ENCODE peak calls at places on chromosomes 3 and 15, in eight cellular contexts. One of them, this sample, is unnamed.

GRCh38 chr3:8911781-8912180 is 51.5 kb downstream of the RAD18 start:
- DNase-seq in thyroid gland: no peak
- DNase-seq in AG09309: no peak
- DNase-seq in epithelial cell of esophagus: no peak
- DNase-seq in GM12865: no peak
- DNase-seq in A549: no peak
- DNase-seq in choroid plexus epithelial cell: no peak
- DNase-seq in fibroblast of the aortic adventitia: no peak
- DNase-seq in this sample: no peak

GRCh38 chr15:58498821-58499580 is 67.2 kb downstream of the LIPC start:
- DNase-seq in thyroid gland: peak
- DNase-seq in AG09309: peak
- DNase-seq in epithelial cell of esophagus: peak
- DNase-seq in GM12865: no peak
- DNase-seq in A549: no peak
- DNase-seq in choroid plexus epithelial cell: peak
- DNase-seq in fibroblast of the aortic adventitia: peak
- DNase-seq in this sample: peak

GRCh38 chr3:179542375-179542774 is 20.4 kb upstream of the ACTL6A start:
- DNase-seq in thyroid gland: no peak
- DNase-seq in AG09309: no peak
- DNase-seq in epithelial cell of esophagus: no peak
- DNase-seq in GM12865: no peak
- DNase-seq in A549: no peak
- DNase-seq in choroid plexus epithelial cell: no peak
- DNase-seq in fibroblast of the aortic adventitia: no peak
- DNase-seq in this sample: no peak

GRCh38 chr3:44988073-44988472 is 12.0 kb downstream of the EXOSC7 start:
- DNase-seq in thyroid gland: no peak
- DNase-seq in AG09309: no peak
- DNase-seq in epithelial cell of esophagus: no peak
- DNase-seq in GM12865: no peak
- DNase-seq in A549: peak
- DNase-seq in choroid plexus epithelial cell: peak
- DNase-seq in fibroblast of the aortic adventitia: peak
- DNase-seq in this sample: no peak

GRCh38 chr3:52396907-52397591 is 47.9 kb downstream of the SEMA3G start:
- DNase-seq in thyroid gland: no peak
- DNase-seq in AG09309: no peak
- DNase-seq in epithelial cell of esophagus: no peak
- DNase-seq in GM12865: no peak
- DNase-seq in A549: no peak
- DNase-seq in choroid plexus epithelial cell: no peak
- DNase-seq in fibroblast of the aortic adventitia: no peak
- DNase-seq in this sample: no peak

GRCh38 chr3:198081421-198081844 is 121.4 kb downstream of the LMLN start:
- DNase-seq in thyroid gland: no peak
- DNase-seq in AG09309: no peak
- DNase-seq in epithelial cell of esophagus: no peak
- DNase-seq in GM12865: no peak
- DNase-seq in A549: no peak
- DNase-seq in choroid plexus epithelial cell: no peak
- DNase-seq in fibroblast of the aortic adventitia: no peak
- DNase-seq in this sample: no peak

GRCh38 chr3:110493752-110494151 is 577.9 kb upstream of the NECTIN3 start:
- DNase-seq in thyroid gland: no peak
- DNase-seq in AG09309: no peak
- DNase-seq in epithelial cell of esophagus: no peak
- DNase-seq in GM12865: peak
- DNase-seq in A549: no peak
- DNase-seq in choroid plexus epithelial cell: no peak
- DNase-seq in fibroblast of the aortic adventitia: no peak
- DNase-seq in this sample: no peak

GRCh38 chr3:196159952-196160804 is 51.0 kb downstream of the ZDHHC19 start:
- DNase-seq in thyroid gland: peak
- DNase-seq in AG09309: peak
- DNase-seq in epithelial cell of esophagus: peak
- DNase-seq in GM12865: peak
- DNase-seq in A549: no peak
- DNase-seq in choroid plexus epithelial cell: peak
- DNase-seq in fibroblast of the aortic adventitia: peak
- DNase-seq in this sample: peak

GRCh38 chr15:75695206-75695605 is 17.4 kb downstream of the CSPG4 start:
- DNase-seq in thyroid gland: no peak
- DNase-seq in AG09309: no peak
- DNase-seq in epithelial cell of esophagus: no peak
- DNase-seq in GM12865: peak
- DNase-seq in A549: no peak
- DNase-seq in choroid plexus epithelial cell: no peak
- DNase-seq in fibroblast of the aortic adventitia: no peak
- DNase-seq in this sample: no peak

GRCh38 chr3:112682361-112682760 is 41.4 kb upstream of the CCDC80 start:
- DNase-seq in thyroid gland: no peak
- DNase-seq in AG09309: no peak
- DNase-seq in epithelial cell of esophagus: no peak
- DNase-seq in GM12865: no peak
- DNase-seq in A549: no peak
- DNase-seq in choroid plexus epithelial cell: no peak
- DNase-seq in fibroblast of the aortic adventitia: no peak
- DNase-seq in this sample: no peak

GRCh38 chr3:156577731-156578130 is 22.8 kb upstream of the SSR3 start:
- DNase-seq in thyroid gland: no peak
- DNase-seq in AG09309: peak
- DNase-seq in epithelial cell of esophagus: peak
- DNase-seq in GM12865: no peak
- DNase-seq in A549: no peak
- DNase-seq in choroid plexus epithelial cell: peak
- DNase-seq in fibroblast of the aortic adventitia: peak
- DNase-seq in this sample: peak

GRCh38 chr15:51322622-51323296 is 15.6 kb downstream of the CYP19A1 start:
- DNase-seq in thyroid gland: peak
- DNase-seq in AG09309: no peak
- DNase-seq in epithelial cell of esophagus: no peak
- DNase-seq in GM12865: no peak
- DNase-seq in A549: no peak
- DNase-seq in choroid plexus epithelial cell: peak
- DNase-seq in fibroblast of the aortic adventitia: peak
- DNase-seq in this sample: no peak

GRCh38 chr15:26051771-26052685 is 188.9 kb upstream of the ATP10A start:
- DNase-seq in thyroid gland: no peak
- DNase-seq in AG09309: no peak
- DNase-seq in epithelial cell of esophagus: no peak
- DNase-seq in GM12865: no peak
- DNase-seq in A549: no peak
- DNase-seq in choroid plexus epithelial cell: peak
- DNase-seq in fibroblast of the aortic adventitia: peak
- DNase-seq in this sample: no peak

GRCh38 chr3:38126121-38126892 is 10.6 kb downstream of the ACAA1 start:
- DNase-seq in thyroid gland: no peak
- DNase-seq in AG09309: no peak
- DNase-seq in epithelial cell of esophagus: no peak
- DNase-seq in GM12865: no peak
- DNase-seq in A549: no peak
- DNase-seq in choroid plexus epithelial cell: no peak
- DNase-seq in fibroblast of the aortic adventitia: no peak
- DNase-seq in this sample: no peak

GRCh38 chr3:186534113-186534669 is 10.0 kb downstream of the CRYGS start:
- DNase-seq in thyroid gland: no peak
- DNase-seq in AG09309: no peak
- DNase-seq in epithelial cell of esophagus: no peak
- DNase-seq in GM12865: peak
- DNase-seq in A549: no peak
- DNase-seq in choroid plexus epithelial cell: no peak
- DNase-seq in fibroblast of the aortic adventitia: no peak
- DNase-seq in this sample: no peak
- H3K4me3 ChIP-seq in thyroid gland: no peak
- H3K4me3 ChIP-seq in AG09309: no peak
- H3K4me3 ChIP-seq in epithelial cell of esophagus: no peak
- H3K4me3 ChIP-seq in GM12865: peak
- H3K4me3 ChIP-seq in A549: no peak
- H3K4me3 ChIP-seq in choroid plexus epithelial cell: no peak
- H3K4me3 ChIP-seq in fibroblast of the aortic adventitia: no peak
- H3K4me3 ChIP-seq in this sample: no peak

GRCh38 chr15:63124506-63124905 is 2.8 kb downstream of the LACTB start:
- DNase-seq in thyroid gland: no peak
- DNase-seq in AG09309: no peak
- DNase-seq in epithelial cell of esophagus: no peak
- DNase-seq in GM12865: no peak
- DNase-seq in A549: no peak
- DNase-seq in choroid plexus epithelial cell: no peak
- DNase-seq in fibroblast of the aortic adventitia: no peak
- DNase-seq in this sample: no peak

GRCh38 chr15:63118854-63119253 is 2.8 kb upstream of the LACTB start:
- DNase-seq in thyroid gland: no peak
- DNase-seq in AG09309: no peak
- DNase-seq in epithelial cell of esophagus: no peak
- DNase-seq in GM12865: no peak
- DNase-seq in A549: no peak
- DNase-seq in choroid plexus epithelial cell: no peak
- DNase-seq in fibroblast of the aortic adventitia: no peak
- DNase-seq in this sample: no peak

GRCh38 chr15:63121382-63122001 is at the start of gene LACTB:
- DNase-seq in thyroid gland: peak
- DNase-seq in AG09309: peak
- DNase-seq in epithelial cell of esophagus: peak
- DNase-seq in GM12865: peak
- DNase-seq in A549: peak
- DNase-seq in choroid plexus epithelial cell: peak
- DNase-seq in fibroblast of the aortic adventitia: peak
- DNase-seq in this sample: peak

GRCh38 chr15:63126726-63127125 is 5.1 kb downstream of the LACTB start:
- DNase-seq in thyroid gland: no peak
- DNase-seq in AG09309: no peak
- DNase-seq in epithelial cell of esophagus: no peak
- DNase-seq in GM12865: no peak
- DNase-seq in A549: no peak
- DNase-seq in choroid plexus epithelial cell: no peak
- DNase-seq in fibroblast of the aortic adventitia: no peak
- DNase-seq in this sample: no peak

DNA sequence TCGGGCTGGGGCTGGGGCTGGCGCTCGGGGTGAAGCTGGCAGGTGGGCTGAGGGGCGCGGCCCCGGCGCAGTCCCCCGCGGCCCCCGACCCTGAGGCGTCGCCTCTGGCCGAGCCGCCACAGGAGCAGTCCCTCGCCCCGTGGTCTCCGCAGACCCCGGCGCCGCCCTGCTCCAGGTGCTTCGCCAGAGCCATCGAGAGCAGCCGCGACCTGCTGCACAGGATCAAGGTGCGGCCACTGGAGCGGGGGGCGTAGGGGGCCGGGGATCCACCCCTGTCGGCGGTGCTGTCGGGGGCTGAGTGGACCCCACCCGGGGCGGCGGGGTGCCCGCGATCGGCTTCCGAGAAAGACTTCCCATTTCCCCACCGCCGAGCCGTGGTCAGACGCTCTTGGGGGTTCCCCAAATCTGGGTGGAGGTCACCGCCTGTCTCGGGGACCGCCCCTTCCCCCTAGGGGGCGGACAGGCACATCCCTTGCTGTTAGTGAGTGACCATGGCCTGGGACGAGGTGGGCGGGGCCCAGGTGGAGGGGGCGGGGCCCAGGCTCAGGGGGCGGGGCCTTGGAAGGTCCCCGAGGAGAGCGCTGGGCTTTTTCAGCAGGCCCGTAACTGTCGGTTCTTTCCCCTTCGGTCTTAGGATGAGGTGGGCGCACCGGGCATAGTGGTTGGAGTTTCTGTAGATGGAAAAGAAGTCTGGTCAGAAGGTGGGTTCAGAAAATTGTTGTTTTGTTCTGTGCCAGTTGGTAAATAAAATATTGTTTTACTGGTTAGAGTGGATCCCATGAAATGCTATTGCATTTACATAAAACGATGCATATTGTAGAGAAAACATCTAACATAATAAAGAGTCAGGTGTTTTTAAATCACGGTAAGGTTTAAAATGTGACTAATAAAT is 587 bp downstream of the LACTB start:
- DNase-seq in thyroid gland: peak
- DNase-seq in AG09309: peak
- DNase-seq in epithelial cell of esophagus: peak
- DNase-seq in GM12865: peak
- DNase-seq in A549: peak
- DNase-seq in choroid plexus epithelial cell: peak
- DNase-seq in fibroblast of the aortic adventitia: peak
- DNase-seq in this sample: peak
- TF ChIP-seq CTCF in thyroid gland: peak
- TF ChIP-seq CTCF in AG09309: peak
- TF ChIP-seq CTCF in epithelial cell of esophagus: no peak
- TF ChIP-seq CTCF in GM12865: peak
- TF ChIP-seq CTCF in A549: no peak
- TF ChIP-seq CTCF in choroid plexus epithelial cell: peak
- TF ChIP-seq CTCF in fibroblast of the aortic adventitia: no peak
- TF ChIP-seq CTCF in this sample: peak

DNA sequence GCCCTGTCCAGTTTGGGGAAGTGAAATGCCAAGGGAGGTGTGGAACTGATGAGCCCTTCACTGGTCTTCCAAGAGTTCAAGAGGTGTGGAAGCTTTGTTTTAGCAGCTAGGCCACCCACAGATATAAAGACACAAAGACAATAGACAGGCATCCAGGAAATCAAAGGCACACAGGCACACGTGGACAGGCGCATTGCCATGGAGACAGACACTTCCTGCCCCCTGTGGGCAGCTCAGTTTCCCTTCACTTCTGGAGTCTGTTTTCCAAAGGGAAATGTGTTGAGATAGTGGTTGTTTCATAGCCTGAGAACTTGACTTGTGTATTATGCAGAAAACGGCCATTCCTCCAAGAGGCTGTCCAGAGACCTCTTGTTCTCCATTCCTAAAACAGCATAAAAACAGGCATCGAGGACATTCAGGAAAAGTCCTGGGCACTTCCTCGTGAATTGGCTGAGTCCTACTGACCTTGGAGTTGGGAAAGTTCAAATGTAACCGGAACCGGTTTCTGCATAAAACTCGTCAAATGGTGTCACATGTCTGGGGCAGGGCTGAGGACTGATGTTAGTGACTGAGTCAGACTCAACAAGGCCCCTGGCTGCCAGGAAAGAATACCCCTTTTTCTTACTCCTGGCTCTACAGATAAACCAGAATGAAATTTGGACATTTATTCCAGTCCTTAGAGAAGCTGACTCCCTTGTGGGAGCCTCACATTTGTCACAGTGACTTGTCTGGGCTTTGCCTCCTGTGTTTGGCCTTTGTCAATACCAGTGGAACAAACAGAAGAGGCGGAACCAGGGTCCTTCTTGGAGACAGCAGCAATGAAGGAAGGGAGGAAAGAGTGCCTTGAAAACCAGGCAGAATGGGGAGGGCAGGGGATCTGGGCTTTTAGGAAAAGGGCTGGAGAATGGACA is 1.3 kb downstream of the ALPK3 start:
- DNase-seq in thyroid gland: peak
- DNase-seq in AG09309: no peak
- DNase-seq in epithelial cell of esophagus: peak
- DNase-seq in GM12865: peak
- DNase-seq in A549: no peak
- DNase-seq in choroid plexus epithelial cell: peak
- DNase-seq in fibroblast of the aortic adventitia: peak
- DNase-seq in this sample: peak
- H3K4me3 ChIP-seq in thyroid gland: no peak
- H3K4me3 ChIP-seq in AG09309: no peak
- H3K4me3 ChIP-seq in epithelial cell of esophagus: no peak
- H3K4me3 ChIP-seq in GM12865: no peak
- H3K4me3 ChIP-seq in A549: no peak
- H3K4me3 ChIP-seq in choroid plexus epithelial cell: no peak
- H3K4me3 ChIP-seq in fibroblast of the aortic adventitia: no peak
- H3K4me3 ChIP-seq in this sample: no peak

GRCh38 chr15:87623832-87624231 is 632.7 kb downstream of the NTRK3 start:
- DNase-seq in thyroid gland: no peak
- DNase-seq in AG09309: no peak
- DNase-seq in epithelial cell of esophagus: peak
- DNase-seq in GM12865: peak
- DNase-seq in A549: no peak
- DNase-seq in choroid plexus epithelial cell: no peak
- DNase-seq in fibroblast of the aortic adventitia: no peak
- DNase-seq in this sample: no peak
- TF ChIP-seq CTCF in thyroid gland: no peak
- TF ChIP-seq CTCF in AG09309: no peak
- TF ChIP-seq CTCF in epithelial cell of esophagus: peak
- TF ChIP-seq CTCF in GM12865: no peak
- TF ChIP-seq CTCF in A549: peak
- TF ChIP-seq CTCF in choroid plexus epithelial cell: peak
- TF ChIP-seq CTCF in fibroblast of the aortic adventitia: no peak
- TF ChIP-seq CTCF in this sample: no peak